ENCODE peak calls at places on chromosomes 6 and 20, in ten cellular contexts. M is sigmoid colon; S is transverse colon; F is heart left ventricle; Y is CD8-positive, alpha-beta memory T cell; K is CD4-positive, alpha-beta memory T cell; O is psoas muscle; C is adrenal gland; L is A549; R is SJSA1. Q is an unnamed sample.

GRCh38 chr20:59165794-59166709 is 2.4 kb downstream of the ZNF831 start:
- DNase-seq in M (no peak), S (no peak), F (no peak), Y (no peak), K (peak; percentile 70), O (no peak), C (no peak), L (no peak), R (no peak), Q (no peak)

GRCh38 chr6:128209771-128210170 is 308.9 kb upstream of the THEMIS start:
- DNase-seq in M (no peak), S (no peak), F (no peak), Y (no peak), K (no peak), O (no peak), C (no peak), L (no peak), R (peak; percentile 73), Q (no peak)

GRCh38 chr6:155316419-155316818 is 2.1 kb upstream of the TFB1M start:
- DNase-seq in M (no peak), S (no peak), F (no peak), Y (no peak), K (no peak), O (no peak), C (no peak), L (no peak), R (no peak), Q (no peak)

GRCh38 chr6:159399953-159400352 is 230.8 kb downstream of the FNDC1 start:
- DNase-seq in M (no peak), S (no peak), F (peak; percentile 37), Y (no peak), K (no peak), O (no peak), C (no peak), L (no peak), R (no peak), Q (no peak)

GRCh38 chr6:31922942-31923341 is 4.6 kb upstream of the C2 start:
- DNase-seq in M (no peak), S (no peak), F (no peak), Y (no peak), K (no peak), O (no peak), C (no peak), L (no peak), R (no peak), Q (no peak)

GRCh38 chr6:159919011-159919511 is 28.3 kb downstream of the MAS1 start:
- DNase-seq in M (no peak), S (no peak), F (no peak), Y (no peak), K (no peak), O (no peak), C (no peak), L (no peak), R (peak; percentile 10), Q (no peak)

GRCh38 chr6:119446623-119447008 is 97.1 kb upstream of the MAN1A1 start:
- DNase-seq in M (peak; percentile 81), S (peak; percentile 68), F (peak; percentile 56), Y (no peak), K (no peak), O (no peak), C (peak; percentile 84), L (no peak), R (no peak), Q (no peak)

GRCh38 chr20:14232650-14233049 is 104.8 kb downstream of the FLRT3 start:
- DNase-seq in M (no peak), S (no peak), F (no peak), Y (no peak), K (no peak), O (no peak), C (no peak), L (no peak), R (no peak), Q (no peak)

GRCh38 chr20:19830351-19830750 is 72.3 kb downstream of the RIN2 start:
- DNase-seq in M (no peak), S (no peak), F (no peak), Y (no peak), K (no peak), O (no peak), C (no peak), L (no peak), R (no peak), Q (no peak)

GRCh38 chr20:17896771-17897369 is 71.7 kb downstream of the SNX5 start:
- DNase-seq in M (peak; percentile 57), S (no peak), F (no peak), Y (no peak), K (no peak), O (no peak), C (peak; percentile 49), L (no peak), R (no peak), Q (no peak)

GRCh38 chr6:168638497-168639072 is 197.6 kb downstream of the SMOC2 start:
- DNase-seq in M (peak; percentile 61), S (no peak), F (no peak), Y (no peak), K (no peak), O (no peak), C (no peak), L (no peak), R (no peak), Q (no peak)

GRCh38 chr6:168636147-168636982 is 195.4 kb downstream of the SMOC2 start:
- DNase-seq in M (no peak), S (no peak), F (no peak), Y (no peak), K (no peak), O (no peak), C (no peak), L (no peak), R (no peak), Q (no peak)

GRCh38 chr6:168640181-168640580 is 199.2 kb downstream of the SMOC2 start:
- DNase-seq in M (no peak), S (no peak), F (no peak), Y (no peak), K (no peak), O (no peak), C (no peak), L (no peak), R (no peak), Q (no peak)

GRCh38 chr6:168640738-168641137 is 199.8 kb downstream of the SMOC2 start:
- DNase-seq in M (peak; percentile 78), S (no peak), F (no peak), Y (no peak), K (no peak), O (no peak), C (no peak), L (no peak), R (no peak), Q (no peak)

DNA sequence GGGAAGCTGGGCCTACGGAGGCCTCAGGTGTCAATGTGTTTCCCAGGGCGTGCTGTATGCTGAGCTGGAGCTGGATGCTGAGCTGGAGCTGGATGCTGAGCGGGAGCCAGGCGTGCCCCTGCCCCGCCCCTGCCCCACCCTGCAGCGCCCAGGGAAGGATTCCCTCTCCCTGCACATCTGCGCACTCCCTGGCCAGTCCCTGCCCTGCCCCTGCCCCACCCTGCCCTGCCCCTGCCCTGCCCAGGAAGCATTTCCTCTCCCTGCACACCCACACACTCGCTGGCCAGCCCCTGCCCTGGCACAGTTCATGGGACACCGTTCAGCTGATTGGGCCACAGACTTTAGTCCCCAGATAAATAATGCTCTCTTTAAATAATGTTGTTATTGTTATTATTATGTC is 196.9 kb downstream of the SMOC2 start:
- DNase-seq in M (peak; percentile 41), S (peak; percentile 65), F (no peak), Y (no peak), K (no peak), O (no peak), C (no peak), L (peak; percentile 4), R (no peak), Q (no peak)
- H3K9me3 ChIP-seq in M (no peaks in the 10 kb centered on the region), S (no peaks in the 10 kb centered on the region), F (no peaks in the 10 kb centered on the region), Y (no peaks in the 10 kb centered on the region), K (no peaks in the 10 kb centered on the region), O (no peaks in the 10 kb centered on the region), C (no peaks in the 10 kb centered on the region), L (no peaks in the 10 kb centered on the region), R (peaks cover 10% of the 10 kb centered on the region), Q (no peaks in the 10 kb centered on the region)

DNA sequence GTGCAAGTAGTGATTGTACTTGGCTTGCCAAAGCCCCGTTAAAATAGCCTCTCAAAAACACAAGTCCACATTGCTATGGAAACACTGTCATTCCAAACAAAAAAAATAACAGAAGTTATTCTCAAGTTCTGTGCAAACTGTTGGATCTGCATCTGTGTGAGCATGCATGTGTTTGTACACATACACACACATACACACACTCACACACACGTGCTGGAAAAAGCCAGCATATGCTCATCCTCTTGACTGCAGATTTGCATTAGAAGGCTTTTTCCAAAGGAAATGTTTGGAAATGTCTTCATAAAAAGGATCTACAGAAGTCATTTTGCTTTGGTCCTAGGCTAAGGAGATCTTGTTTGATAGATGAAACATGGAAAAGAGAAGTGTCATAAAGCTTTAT is 13.4 kb upstream of the CBLN4 start:
- DNase-seq in M (no peak), S (no peak), F (no peak), Y (no peak), K (no peak), O (no peak), C (no peak), L (no peak), R (no peak), Q (no peak)
- H3K9me3 ChIP-seq in M (no peaks in the 10 kb centered on the region), S (no peaks in the 10 kb centered on the region), F (no peaks in the 10 kb centered on the region), Y (no peaks in the 10 kb centered on the region), K (peaks cover 4% of the 10 kb centered on the region), O (no peaks in the 10 kb centered on the region), C (no peaks in the 10 kb centered on the region), L (no peaks in the 10 kb centered on the region), R (peaks cover 11% of the 10 kb centered on the region), Q (no peaks in the 10 kb centered on the region)

GRCh38 chr6:106807946-106808611 is 166.4 kb downstream of the CD24 start:
- DNase-seq in M (no peak), S (no peak), F (no peak), Y (no peak), K (no peak), O (no peak), C (no peak), L (no peak), R (no peak), Q (no peak)
- H3K9me3 ChIP-seq in M (peaks cover 3% of the 10 kb centered on the region), S (peaks cover 53% of the 10 kb centered on the region), F (peaks cover 56% of the 10 kb centered on the region), Y (no peaks in the 10 kb centered on the region), K (peaks cover 10% of the 10 kb centered on the region), O (peaks cover 23% of the 10 kb centered on the region), C (no peaks in the 10 kb centered on the region), L (peaks cover 8% of the 10 kb centered on the region), R (peaks cover 13% of the 10 kb centered on the region), Q (peaks cover 14% of the 10 kb centered on the region)

GRCh38 chr20:63256954-63257353 is 2.7 kb upstream of the NKAIN4 start:
- DNase-seq in M (no peak), S (no peak), F (no peak), Y (no peak), K (no peak), O (no peak), C (no peak), L (no peak), R (no peak), Q (no peak)
- H3K9me3 ChIP-seq in M (no peaks in the 10 kb centered on the region), S (no peaks in the 10 kb centered on the region), F (no peaks in the 10 kb centered on the region), Y (no peaks in the 10 kb centered on the region), K (no peaks in the 10 kb centered on the region), O (no peaks in the 10 kb centered on the region), C (no peaks in the 10 kb centered on the region), L (no peaks in the 10 kb centered on the region), R (no peaks in the 10 kb centered on the region), Q (no peaks in the 10 kb centered on the region)

Q was measured in T-helper 17 cell.